ENCODE peak calls at places on chromosomes 12 and 14, in nine cellular contexts. One of them, this sample, is unnamed.

GRCh38 chr14:92670967-92671366 is 77.5 kb downstream of the LGMN start:
- DNase-seq in nephron progenitor cell: no peak
- DNase-seq in uterus: no peak
- DNase-seq in upper lobe of right lung: no peak
- DNase-seq in IMR-90: peak; percentile 52
- DNase-seq in type B pancreatic cell: no peak
- DNase-seq in OCI-LY7: no peak
- DNase-seq in GM12865: no peak
- DNase-seq in GM10248: no peak
- DNase-seq in this sample: no peak

GRCh38 chr12:105321125-105321524 is 9.4 kb upstream of the C12orf75 start:
- DNase-seq in nephron progenitor cell: no peak
- DNase-seq in uterus: no peak
- DNase-seq in upper lobe of right lung: no peak
- DNase-seq in IMR-90: no peak
- DNase-seq in type B pancreatic cell: no peak
- DNase-seq in OCI-LY7: peak; percentile 65
- DNase-seq in GM12865: no peak
- DNase-seq in GM10248: no peak
- DNase-seq in this sample: no peak

GRCh38 chr12:58465418-58465817 is 454.9 kb downstream of the LRIG3 start:
- DNase-seq in nephron progenitor cell: no peak
- DNase-seq in uterus: no peak
- DNase-seq in upper lobe of right lung: no peak
- DNase-seq in IMR-90: peak; percentile 18
- DNase-seq in type B pancreatic cell: no peak
- DNase-seq in OCI-LY7: no peak
- DNase-seq in GM12865: no peak
- DNase-seq in GM10248: no peak
- DNase-seq in this sample: no peak

GRCh38 chr12:6376965-6377666 is 1.8 kb upstream of the SCNN1A start:
- DNase-seq in nephron progenitor cell: no peak
- DNase-seq in uterus: peak; percentile 15
- DNase-seq in upper lobe of right lung: no peak
- DNase-seq in IMR-90: no peak
- DNase-seq in type B pancreatic cell: no peak
- DNase-seq in OCI-LY7: peak; percentile 21
- DNase-seq in GM12865: no peak
- DNase-seq in GM10248: no peak
- DNase-seq in this sample: no peak

GRCh38 chr14:29227631-29228030 is 461.0 kb downstream of the FOXG1 start:
- DNase-seq in nephron progenitor cell: no peak
- DNase-seq in uterus: no peak
- DNase-seq in upper lobe of right lung: no peak
- DNase-seq in IMR-90: peak; percentile 63
- DNase-seq in type B pancreatic cell: no peak
- DNase-seq in OCI-LY7: no peak
- DNase-seq in GM12865: no peak
- DNase-seq in GM10248: no peak
- DNase-seq in this sample: no peak

GRCh38 chr14:50388256-50388931 is 8.3 kb downstream of the CDKL1 start:
- DNase-seq in nephron progenitor cell: peak; percentile 11
- DNase-seq in uterus: peak; percentile 66
- DNase-seq in upper lobe of right lung: no peak
- DNase-seq in IMR-90: no peak
- DNase-seq in type B pancreatic cell: no peak
- DNase-seq in OCI-LY7: no peak
- DNase-seq in GM12865: no peak
- DNase-seq in GM10248: no peak
- DNase-seq in this sample: no peak

GRCh38 chr12:132605055-132605441 is 5.3 kb downstream of the LRCOL1 start:
- DNase-seq in nephron progenitor cell: no peak
- DNase-seq in uterus: no peak
- DNase-seq in upper lobe of right lung: no peak
- DNase-seq in IMR-90: no peak
- DNase-seq in type B pancreatic cell: no peak
- DNase-seq in OCI-LY7: no peak
- DNase-seq in GM12865: no peak
- DNase-seq in GM10248: no peak
- DNase-seq in this sample: no peak

GRCh38 chr14:58501214-58501816 is 73.8 kb downstream of the KIAA0586 start:
- DNase-seq in nephron progenitor cell: peak; percentile 27
- DNase-seq in uterus: peak; percentile 20
- DNase-seq in upper lobe of right lung: no peak
- DNase-seq in IMR-90: peak; percentile 88
- DNase-seq in type B pancreatic cell: no peak
- DNase-seq in OCI-LY7: peak; percentile 68
- DNase-seq in GM12865: peak; percentile 82
- DNase-seq in GM10248: peak; percentile 43
- DNase-seq in this sample: peak; percentile 44

GRCh38 chr12:97756066-97756701 is 293.6 kb downstream of the RMST start:
- DNase-seq in nephron progenitor cell: no peak
- DNase-seq in uterus: no peak
- DNase-seq in upper lobe of right lung: no peak
- DNase-seq in IMR-90: no peak
- DNase-seq in type B pancreatic cell: no peak
- DNase-seq in OCI-LY7: no peak
- DNase-seq in GM12865: peak; percentile 25
- DNase-seq in GM10248: no peak
- DNase-seq in this sample: no peak

GRCh38 chr12:45050751-45051489 is at the start of gene DBX2:
- DNase-seq in nephron progenitor cell: peak; percentile 66
- DNase-seq in uterus: no peak
- DNase-seq in upper lobe of right lung: no peak
- DNase-seq in IMR-90: no peak
- DNase-seq in type B pancreatic cell: peak; percentile 72
- DNase-seq in OCI-LY7: no peak
- DNase-seq in GM12865: no peak
- DNase-seq in GM10248: no peak
- DNase-seq in this sample: no peak

GRCh38 chr14:35336171-35337073 is 44.2 kb downstream of the PSMA6 start:
- DNase-seq in nephron progenitor cell: peak; percentile 57
- DNase-seq in uterus: peak; percentile 97
- DNase-seq in upper lobe of right lung: peak; percentile 95
- DNase-seq in IMR-90: peak; percentile 85
- DNase-seq in type B pancreatic cell: no peak
- DNase-seq in OCI-LY7: no peak
- DNase-seq in GM12865: no peak
- DNase-seq in GM10248: no peak
- DNase-seq in this sample: no peak

GRCh38 chr14:75711796-75712211 is 50.8 kb downstream of the TTLL5 start:
- DNase-seq in nephron progenitor cell: no peak
- DNase-seq in uterus: peak; percentile 43
- DNase-seq in upper lobe of right lung: peak; percentile 78
- DNase-seq in IMR-90: peak; percentile 85
- DNase-seq in type B pancreatic cell: no peak
- DNase-seq in OCI-LY7: no peak
- DNase-seq in GM12865: peak; percentile 76
- DNase-seq in GM10248: peak; percentile 13
- DNase-seq in this sample: peak; percentile 13

GRCh38 chr12:4939418-4940023 is 29.8 kb downstream of the KCNA1 start:
- DNase-seq in nephron progenitor cell: no peak
- DNase-seq in uterus: no peak
- DNase-seq in upper lobe of right lung: no peak
- DNase-seq in IMR-90: no peak
- DNase-seq in type B pancreatic cell: no peak
- DNase-seq in OCI-LY7: no peak
- DNase-seq in GM12865: no peak
- DNase-seq in GM10248: no peak
- DNase-seq in this sample: no peak

GRCh38 chr12:123942277-123942653 is 30.4 kb downstream of the CCDC92 start:
- DNase-seq in nephron progenitor cell: no peak
- DNase-seq in uterus: no peak
- DNase-seq in upper lobe of right lung: no peak
- DNase-seq in IMR-90: peak; percentile 90
- DNase-seq in type B pancreatic cell: no peak
- DNase-seq in OCI-LY7: no peak
- DNase-seq in GM12865: no peak
- DNase-seq in GM10248: no peak
- DNase-seq in this sample: no peak

DNA sequence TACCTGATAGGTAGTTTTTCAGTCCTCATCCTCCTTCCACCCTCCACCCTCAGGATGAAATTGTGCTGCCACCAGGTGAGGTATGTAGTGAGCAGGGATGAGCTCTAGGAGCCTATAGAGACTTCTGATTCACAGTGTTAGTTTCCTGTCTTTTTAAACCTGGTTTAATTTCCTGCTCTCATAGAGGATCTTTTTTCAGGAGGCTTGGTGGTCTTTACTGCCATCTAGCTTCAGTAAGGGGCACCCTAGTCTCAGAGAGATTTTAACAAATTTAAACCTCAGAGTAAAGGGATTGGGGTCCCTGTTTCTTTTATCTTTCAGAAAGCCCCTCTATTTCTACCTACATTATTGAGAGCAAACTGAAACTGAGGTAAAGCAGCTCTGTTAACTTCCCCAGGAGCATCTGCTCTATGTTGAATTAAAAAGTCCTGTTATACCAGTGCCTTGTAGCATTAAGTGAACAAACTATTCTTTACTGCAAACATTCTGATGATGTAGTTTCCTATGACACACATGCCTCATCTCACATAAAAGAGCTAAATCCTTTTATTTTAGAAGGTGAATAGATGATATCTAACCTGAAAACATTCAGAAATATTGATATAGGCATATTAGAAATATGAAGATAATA is 172.2 kb upstream of the DDHD1 start:
- DNase-seq in nephron progenitor cell: no peak
- DNase-seq in uterus: no peak
- DNase-seq in upper lobe of right lung: no peak
- DNase-seq in IMR-90: peak; percentile 21
- DNase-seq in type B pancreatic cell: no peak
- DNase-seq in OCI-LY7: peak; percentile 27
- DNase-seq in GM12865: peak; percentile 3
- DNase-seq in GM10248: no peak
- DNase-seq in this sample: no peak
- TF ChIP-seq CTCF in nephron progenitor cell: peak; percentile 50
- TF ChIP-seq CTCF in uterus: peak; percentile 40
- TF ChIP-seq CTCF in upper lobe of right lung: peak; percentile 15
- TF ChIP-seq CTCF in IMR-90: peak; percentile 45
- TF ChIP-seq CTCF in type B pancreatic cell: peak; percentile 73
- TF ChIP-seq CTCF in OCI-LY7: peak; percentile 74
- TF ChIP-seq CTCF in GM12865: peak; percentile 13
- TF ChIP-seq CTCF in GM10248: peak; percentile 47
- TF ChIP-seq CTCF in this sample: no peak

GRCh38 chr12:129127771-129128170 is 274.5 kb downstream of the GLT1D1 start:
- DNase-seq in nephron progenitor cell: no peak
- DNase-seq in uterus: no peak
- DNase-seq in upper lobe of right lung: no peak
- DNase-seq in IMR-90: no peak
- DNase-seq in type B pancreatic cell: peak; percentile 40
- DNase-seq in OCI-LY7: no peak
- DNase-seq in GM12865: no peak
- DNase-seq in GM10248: no peak
- DNase-seq in this sample: no peak
- TF ChIP-seq CTCF in nephron progenitor cell: no peak
- TF ChIP-seq CTCF in uterus: no peak
- TF ChIP-seq CTCF in upper lobe of right lung: no peak
- TF ChIP-seq CTCF in IMR-90: no peak
- TF ChIP-seq CTCF in type B pancreatic cell: no peak
- TF ChIP-seq CTCF in OCI-LY7: no peak
- TF ChIP-seq CTCF in GM12865: no peak
- TF ChIP-seq CTCF in GM10248: no peak
- TF ChIP-seq CTCF in this sample: no peak

DNA sequence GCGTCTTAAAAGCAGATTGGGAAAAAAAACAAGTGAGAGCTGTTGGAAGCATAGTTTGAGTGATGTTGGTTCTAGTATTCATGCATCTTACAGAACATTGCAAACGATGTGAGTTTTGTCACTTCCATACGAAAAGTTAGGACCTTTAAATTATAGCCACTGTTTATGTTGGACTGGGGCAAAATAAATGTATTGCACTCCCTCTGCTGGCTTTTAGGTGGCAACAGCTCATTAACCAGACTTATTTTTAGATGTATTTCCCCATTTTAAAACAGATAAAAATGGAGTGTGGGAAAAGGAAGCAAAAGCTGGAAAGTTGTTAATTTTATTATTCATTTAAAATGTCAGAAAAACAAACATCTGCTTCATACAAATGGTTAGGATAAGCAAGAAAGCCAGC is 111.9 kb downstream of the LGR5 start:
- DNase-seq in nephron progenitor cell: no peak
- DNase-seq in uterus: no peak
- DNase-seq in upper lobe of right lung: no peak
- DNase-seq in IMR-90: peak; percentile 15
- DNase-seq in type B pancreatic cell: no peak
- DNase-seq in OCI-LY7: peak; percentile 14
- DNase-seq in GM12865: no peak
- DNase-seq in GM10248: no peak
- DNase-seq in this sample: no peak
- TF ChIP-seq CTCF in nephron progenitor cell: peak; percentile 42
- TF ChIP-seq CTCF in uterus: no peak
- TF ChIP-seq CTCF in upper lobe of right lung: no peak
- TF ChIP-seq CTCF in IMR-90: peak; percentile 53
- TF ChIP-seq CTCF in type B pancreatic cell: peak; percentile 69
- TF ChIP-seq CTCF in OCI-LY7: peak; percentile 69
- TF ChIP-seq CTCF in GM12865: peak; percentile 1
- TF ChIP-seq CTCF in GM10248: peak; percentile 27
- TF ChIP-seq CTCF in this sample: peak; percentile 7

DNA sequence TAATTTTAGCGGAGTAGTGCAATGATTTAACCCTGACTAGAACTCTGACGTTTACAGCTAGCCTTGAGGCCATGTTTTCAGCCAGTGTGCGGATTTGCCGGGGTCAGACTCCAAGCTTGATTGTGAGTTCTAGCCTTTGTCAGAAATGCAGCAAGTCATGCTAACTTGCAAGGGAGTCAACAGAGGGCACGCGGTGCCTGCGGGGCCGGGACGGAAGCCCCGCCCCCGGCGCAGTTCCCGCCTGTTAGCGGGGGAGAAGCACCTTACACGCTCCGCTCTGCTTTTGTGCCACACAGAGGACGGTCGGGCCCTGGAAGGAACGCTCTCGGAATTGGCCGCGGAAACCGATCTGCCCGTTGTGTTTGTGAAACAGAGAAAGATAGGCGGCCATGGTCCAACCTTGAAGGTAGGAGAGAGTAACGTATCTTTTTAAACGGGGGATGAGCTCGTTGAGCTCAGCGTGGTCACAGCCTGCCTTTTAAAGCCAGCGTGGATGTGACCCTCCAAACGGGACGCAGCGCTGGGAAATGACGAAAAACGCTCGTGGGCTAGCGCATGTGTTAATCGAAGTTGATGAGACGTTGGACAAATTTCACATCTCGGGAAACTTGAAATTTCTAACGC is 14.8 kb upstream of the EID3 start:
- DNase-seq in nephron progenitor cell: peak; percentile 82
- DNase-seq in uterus: peak; percentile 77
- DNase-seq in upper lobe of right lung: peak; percentile 91
- DNase-seq in IMR-90: peak; percentile 77
- DNase-seq in type B pancreatic cell: peak; percentile 89
- DNase-seq in OCI-LY7: peak; percentile 94
- DNase-seq in GM12865: peak; percentile 94
- DNase-seq in GM10248: peak; percentile 90
- DNase-seq in this sample: peak; percentile 90
- TF ChIP-seq CTCF in nephron progenitor cell: no peak
- TF ChIP-seq CTCF in uterus: no peak
- TF ChIP-seq CTCF in upper lobe of right lung: no peak
- TF ChIP-seq CTCF in IMR-90: no peak
- TF ChIP-seq CTCF in type B pancreatic cell: no peak
- TF ChIP-seq CTCF in OCI-LY7: peak; percentile 21
- TF ChIP-seq CTCF in GM12865: no peak
- TF ChIP-seq CTCF in GM10248: peak; percentile 9
- TF ChIP-seq CTCF in this sample: peak; percentile 27